ENCODE peak calls at places on chromosomes 4 and X, in five cellular contexts. One of them, this sample, is unnamed.

GRCh38 chrX:17022205-17022604 is 75.7 kb downstream of the REPS2 start:
- DNase-seq in GM23248: peak; percentile 54
- DNase-seq in H9: no peak
- DNase-seq in mesendoderm: no peak
- DNase-seq in Karpas-422: no peak
- DNase-seq in this sample: no peak

GRCh38 chrX:40266490-40267333 is 169.0 kb upstream of the BCOR start:
- DNase-seq in Karpas-422: no peak
- DNase-seq in GM23248: peak; percentile 82
- DNase-seq in mesendoderm: peak; percentile 70
- DNase-seq in H9: peak; percentile 85
- DNase-seq in this sample: peak; percentile 62

GRCh38 chr4:181896609-181897008 is 346.6 kb upstream of the TENM3 start:
- DNase-seq in Karpas-422: no peak
- DNase-seq in mesendoderm: no peak
- DNase-seq in GM23248: no peak
- DNase-seq in H9: no peak
- DNase-seq in this sample: no peak

GRCh38 chrX:153477039-153477438 is 6.7 kb upstream of the HAUS7 start:
- DNase-seq in GM23248: peak; percentile 66
- DNase-seq in H9: peak; percentile 49
- DNase-seq in mesendoderm: peak; percentile 30
- DNase-seq in Karpas-422: no peak
- DNase-seq in this sample: no peak

GRCh38 chrX:23662187-23662586 is 5.1 kb upstream of the PRDX4 start:
- DNase-seq in H9: no peak
- DNase-seq in Karpas-422: no peak
- DNase-seq in GM23248: no peak
- DNase-seq in mesendoderm: no peak
- DNase-seq in this sample: peak; percentile 29

GRCh38 chr4:175560628-175561027 is 251.4 kb downstream of the GPM6A start:
- DNase-seq in GM23248: peak; percentile 48
- DNase-seq in mesendoderm: peak; percentile 6
- DNase-seq in Karpas-422: peak; percentile 47
- DNase-seq in H9: no peak
- DNase-seq in this sample: peak; percentile 58

GRCh38 chrX:115939070-115939469 is 231.5 kb upstream of the AGTR2 start:
- DNase-seq in H9: no peak
- DNase-seq in mesendoderm: no peak
- DNase-seq in GM23248: no peak
- DNase-seq in Karpas-422: peak; percentile 85
- DNase-seq in this sample: peak; percentile 8

GRCh38 chr4:128384765-128385164 is 97.2 kb upstream of the PGRMC2 start:
- DNase-seq in GM23248: no peak
- DNase-seq in H9: no peak
- DNase-seq in Karpas-422: no peak
- DNase-seq in mesendoderm: no peak
- DNase-seq in this sample: no peak

GRCh38 chr4:74632634-74633033 is 161.7 kb downstream of the BTC start:
- DNase-seq in Karpas-422: no peak
- DNase-seq in H9: no peak
- DNase-seq in GM23248: peak; percentile 85
- DNase-seq in mesendoderm: no peak
- DNase-seq in this sample: no peak

GRCh38 chr4:103199009-103199408 is 866 bp upstream of the CENPE start:
- DNase-seq in H9: no peak
- DNase-seq in Karpas-422: no peak
- DNase-seq in mesendoderm: no peak
- DNase-seq in GM23248: no peak
- DNase-seq in this sample: no peak

GRCh38 chr4:40662962-40663604 is 33.4 kb upstream of the RBM47 start:
- DNase-seq in mesendoderm: no peak
- DNase-seq in GM23248: peak; percentile 91
- DNase-seq in H9: no peak
- DNase-seq in Karpas-422: no peak
- DNase-seq in this sample: no peak

GRCh38 chr4:185920171-185920570 is 108.2 kb upstream of the SORBS2 start:
- DNase-seq in Karpas-422: no peak
- DNase-seq in H9: no peak
- DNase-seq in GM23248: no peak
- DNase-seq in mesendoderm: no peak
- DNase-seq in this sample: no peak

GRCh38 chr4:152591361-152591760 is 55.5 kb upstream of the FBXW7 start:
- DNase-seq in Karpas-422: no peak
- DNase-seq in H9: peak; percentile 85
- DNase-seq in GM23248: peak; percentile 71
- DNase-seq in mesendoderm: peak; percentile 90
- DNase-seq in this sample: no peak

GRCh38 chrX:78092296-78092695 is 11.8 kb upstream of the PGK1 start:
- DNase-seq in GM23248: peak; percentile 24
- DNase-seq in Karpas-422: peak; percentile 44
- DNase-seq in mesendoderm: peak; percentile 79
- DNase-seq in H9: peak; percentile 73
- DNase-seq in this sample: peak; percentile 7

GRCh38 chr4:144645621-144646522 is at the start of gene HHIP:
- DNase-seq in H9: peak; percentile 53
- DNase-seq in GM23248: peak; percentile 68
- DNase-seq in mesendoderm: peak; percentile 61
- DNase-seq in Karpas-422: no peak
- DNase-seq in this sample: no peak

GRCh38 chr4:98613453-98614075 is 44.8 kb downstream of the TSPAN5 start:
- DNase-seq in H9: no peak
- DNase-seq in Karpas-422: no peak
- DNase-seq in mesendoderm: peak; percentile 31
- DNase-seq in GM23248: peak; percentile 62
- DNase-seq in this sample: no peak

GRCh38 chr4:98611649-98612317 is 46.6 kb downstream of the TSPAN5 start:
- DNase-seq in mesendoderm: peak; percentile 15
- DNase-seq in H9: no peak
- DNase-seq in Karpas-422: no peak
- DNase-seq in GM23248: no peak
- DNase-seq in this sample: no peak

GRCh38 chr4:98610926-98611325 is 47.5 kb downstream of the TSPAN5 start:
- DNase-seq in Karpas-422: no peak
- DNase-seq in H9: no peak
- DNase-seq in mesendoderm: no peak
- DNase-seq in GM23248: no peak
- DNase-seq in this sample: no peak

GRCh38 chr4:98614081-98614480 is 44.3 kb downstream of the TSPAN5 start:
- DNase-seq in GM23248: peak; percentile 61
- DNase-seq in Karpas-422: no peak
- DNase-seq in H9: no peak
- DNase-seq in mesendoderm: no peak
- DNase-seq in this sample: no peak

DNA sequence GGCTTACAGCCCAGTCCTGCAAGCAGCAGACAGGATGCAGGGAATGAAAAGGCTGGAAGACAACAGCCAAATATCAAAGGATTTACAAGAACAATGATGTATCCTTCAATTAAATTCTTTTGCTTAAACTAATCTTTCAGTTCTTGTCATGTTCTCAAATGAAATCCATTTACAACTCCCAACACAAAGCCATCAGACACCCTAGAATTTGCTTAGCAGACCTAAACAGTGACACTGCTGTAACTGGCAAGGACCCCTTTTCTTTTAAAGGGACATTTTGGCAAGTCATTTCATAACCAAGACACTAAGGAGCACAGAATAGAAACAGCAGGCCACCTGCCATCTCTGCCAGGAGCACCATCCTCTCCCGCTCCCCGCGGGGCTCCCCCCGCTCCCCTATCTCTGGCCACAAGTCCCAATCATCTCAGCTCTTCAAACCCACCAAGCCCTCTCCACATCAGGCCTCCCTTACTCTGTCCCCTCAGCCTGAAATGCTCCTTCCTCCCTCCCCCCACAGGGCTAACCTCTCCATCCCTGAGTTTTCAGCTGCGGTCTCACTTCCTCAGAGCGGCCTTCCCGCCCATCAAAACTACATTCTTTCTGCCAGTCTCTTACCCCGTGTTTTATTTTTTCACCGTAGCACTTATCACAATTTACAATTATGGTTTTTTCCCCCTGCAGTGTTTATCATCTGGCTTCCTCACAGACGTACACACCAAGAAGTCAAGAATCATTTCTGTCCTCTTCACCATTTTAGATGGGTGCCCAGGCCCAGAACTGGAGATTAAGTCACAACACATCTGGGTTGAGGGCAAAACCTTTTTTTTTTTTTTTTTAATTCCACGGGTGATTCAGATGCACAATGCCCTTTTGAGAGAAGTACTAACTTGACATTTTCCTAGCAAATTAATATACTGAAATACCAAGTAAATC is 45.8 kb downstream of the TSPAN5 start:
- DNase-seq in Karpas-422: no peak
- DNase-seq in H9: peak; percentile 34
- DNase-seq in GM23248: peak; percentile 14
- DNase-seq in mesendoderm: peak; percentile 45
- DNase-seq in this sample: no peak
- H3K4me1 ChIP-seq in Karpas-422: no peaks in the 10 kb centered on the region
- H3K4me1 ChIP-seq in H9: peaks cover 18% of the 10 kb centered on the region
- H3K4me1 ChIP-seq in GM23248: peaks cover 63% of the 10 kb centered on the region
- H3K4me1 ChIP-seq in mesendoderm: peaks cover 2% of the 10 kb centered on the region
- H3K4me1 ChIP-seq in this sample: no peaks in the 10 kb centered on the region

DNA sequence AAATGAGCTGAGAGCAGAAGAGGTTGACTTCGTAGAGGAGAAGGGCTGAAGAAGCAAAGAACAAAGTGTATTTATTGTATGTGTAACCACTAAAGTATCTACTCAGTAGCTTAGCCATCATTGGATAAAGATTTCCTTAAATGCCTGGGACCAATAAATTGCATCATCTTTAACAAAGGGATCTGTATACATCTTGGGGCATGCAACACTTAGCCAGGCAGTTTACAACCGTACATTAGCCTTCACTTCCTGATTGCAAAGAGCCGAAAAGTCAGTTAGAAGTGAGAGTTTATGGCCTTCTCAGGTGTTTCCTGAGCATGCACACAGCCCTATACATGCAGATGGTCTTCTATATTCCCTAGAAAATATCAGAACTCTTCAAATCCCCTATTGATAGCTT is 68.0 kb upstream of the MAGED1 start:
- DNase-seq in H9: no peak
- DNase-seq in GM23248: no peak
- DNase-seq in Karpas-422: no peak
- DNase-seq in mesendoderm: no peak
- DNase-seq in this sample: peak; percentile 24
- H3K79me2 ChIP-seq in H9: peaks cover 8% of the 10 kb centered on the region
- H3K79me2 ChIP-seq in GM23248: peaks cover 18% of the 10 kb centered on the region
- H3K79me2 ChIP-seq in Karpas-422: peaks cover 94% of the 10 kb centered on the region
- H3K79me2 ChIP-seq in mesendoderm: peaks cover 8% of the 10 kb centered on the region
- H3K79me2 ChIP-seq in this sample: peaks cover 60% of the 10 kb centered on the region

DNA sequence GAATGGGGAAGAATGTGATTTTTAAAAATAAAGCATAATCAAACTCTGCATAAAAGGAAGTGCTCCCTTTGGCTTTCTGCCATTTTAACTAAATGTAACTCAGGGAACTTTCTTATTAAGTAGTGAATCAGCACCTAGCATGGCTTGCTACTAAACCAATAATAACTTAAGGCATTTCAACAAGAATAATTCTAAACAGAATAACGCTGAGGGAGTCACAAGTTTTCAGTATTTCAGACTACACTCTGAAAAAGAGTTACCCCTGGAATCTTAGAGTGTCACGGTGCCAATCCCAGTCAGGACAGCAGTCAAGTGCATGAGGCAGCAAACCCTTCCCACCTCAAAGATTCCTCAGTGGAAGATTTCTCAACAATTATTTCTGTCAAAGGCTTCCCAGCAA is 97.2 kb upstream of the MYOZ2 start:
- DNase-seq in GM23248: peak; percentile 70
- DNase-seq in mesendoderm: no peak
- DNase-seq in H9: no peak
- DNase-seq in Karpas-422: no peak
- DNase-seq in this sample: no peak
- H3K4me1 ChIP-seq in GM23248: peaks cover 83% of the 10 kb centered on the region
- H3K4me1 ChIP-seq in mesendoderm: no peaks in the 10 kb centered on the region
- H3K4me1 ChIP-seq in H9: peaks cover 11% of the 10 kb centered on the region
- H3K4me1 ChIP-seq in Karpas-422: no peaks in the 10 kb centered on the region
- H3K4me1 ChIP-seq in this sample: peaks cover 32% of the 10 kb centered on the region

DNA sequence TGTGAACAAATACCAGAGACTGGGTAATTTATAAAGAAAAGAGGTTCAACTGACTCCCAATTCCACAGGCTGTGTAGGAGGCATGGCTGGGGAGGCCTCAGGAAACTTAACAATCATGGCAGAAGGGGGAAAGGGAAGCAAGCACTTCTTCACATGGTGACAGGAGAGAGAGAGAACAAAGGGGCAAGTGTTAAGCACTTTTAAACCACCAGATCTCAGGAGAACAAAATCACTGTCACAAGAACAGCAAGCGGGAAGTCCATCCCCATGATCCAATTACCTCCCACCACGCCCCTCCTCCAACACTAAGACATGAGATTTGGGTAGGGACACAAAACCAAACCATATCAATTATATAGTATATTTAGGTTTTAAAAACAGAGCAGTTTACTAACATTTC is 30.8 kb downstream of the MOB1B start:
- DNase-seq in H9: no peak
- DNase-seq in GM23248: no peak
- DNase-seq in mesendoderm: no peak
- DNase-seq in Karpas-422: no peak
- DNase-seq in this sample: no peak
- H3K79me2 ChIP-seq in H9: peaks cover 3% of the 10 kb centered on the region
- H3K79me2 ChIP-seq in GM23248: peaks cover 97% of the 10 kb centered on the region
- H3K79me2 ChIP-seq in mesendoderm: peaks cover 16% of the 10 kb centered on the region
- H3K79me2 ChIP-seq in Karpas-422: peaks cover 97% of the 10 kb centered on the region
- H3K79me2 ChIP-seq in this sample: peaks cover 70% of the 10 kb centered on the region

GRCh38 chr4:159129822-159130550 is 27.1 kb downstream of the RAPGEF2 start:
- DNase-seq in GM23248: no peak
- DNase-seq in mesendoderm: peak; percentile 96
- DNase-seq in Karpas-422: no peak
- DNase-seq in H9: no peak
- DNase-seq in this sample: no peak
- H3K4me1 ChIP-seq in GM23248: no peaks in the 10 kb centered on the region
- H3K4me1 ChIP-seq in mesendoderm: peaks cover 9% of the 10 kb centered on the region
- H3K4me1 ChIP-seq in Karpas-422: no peaks in the 10 kb centered on the region
- H3K4me1 ChIP-seq in H9: peaks cover 5% of the 10 kb centered on the region
- H3K4me1 ChIP-seq in this sample: no peaks in the 10 kb centered on the region

DNA sequence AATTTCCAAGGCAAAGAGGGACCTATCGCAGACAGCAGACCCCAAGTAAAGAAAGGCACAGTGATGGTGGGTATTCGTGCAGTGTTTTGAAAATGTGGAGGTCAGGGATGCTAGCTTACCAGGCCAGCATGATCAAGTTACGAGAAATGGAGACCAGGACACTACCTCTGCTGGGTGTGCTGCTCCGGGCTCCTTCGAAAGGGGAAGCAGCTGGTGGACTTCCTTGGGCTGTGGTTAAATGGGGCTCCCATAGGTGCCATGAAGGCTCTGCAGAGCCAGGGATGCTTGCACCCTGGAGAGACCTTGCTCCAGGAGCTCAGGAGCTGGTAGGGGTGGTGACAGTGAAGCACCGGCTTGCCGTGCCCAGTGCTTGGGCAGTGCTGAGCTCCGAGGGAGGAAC is 68.8 kb downstream of the TBL1X start:
- DNase-seq in GM23248: no peak
- DNase-seq in H9: no peak
- DNase-seq in mesendoderm: no peak
- DNase-seq in Karpas-422: no peak
- DNase-seq in this sample: no peak
- H3K79me2 ChIP-seq in GM23248: peaks cover 72% of the 10 kb centered on the region
- H3K79me2 ChIP-seq in H9: no peaks in the 10 kb centered on the region
- H3K79me2 ChIP-seq in mesendoderm: peaks cover 7% of the 10 kb centered on the region
- H3K79me2 ChIP-seq in Karpas-422: no peaks in the 10 kb centered on the region
- H3K79me2 ChIP-seq in this sample: no peaks in the 10 kb centered on the region

GRCh38 chr4:8097141-8097541 is 61.5 kb downstream of the ABLIM2 start:
- DNase-seq in Karpas-422: no peak
- DNase-seq in H9: no peak
- DNase-seq in mesendoderm: no peak
- DNase-seq in GM23248: no peak
- DNase-seq in this sample: no peak
- H3K4me1 ChIP-seq in Karpas-422: no peaks in the 10 kb centered on the region
- H3K4me1 ChIP-seq in H9: no peaks in the 10 kb centered on the region
- H3K4me1 ChIP-seq in mesendoderm: no peaks in the 10 kb centered on the region
- H3K4me1 ChIP-seq in GM23248: no peaks in the 10 kb centered on the region
- H3K4me1 ChIP-seq in this sample: no peaks in the 10 kb centered on the region

GRCh38 chrX:44997888-44998287 is 124.9 kb downstream of the KDM6A start:
- DNase-seq in Karpas-422: no peak
- DNase-seq in mesendoderm: no peak
- DNase-seq in H9: no peak
- DNase-seq in GM23248: no peak
- DNase-seq in this sample: no peak
- H3K79me2 ChIP-seq in Karpas-422: peaks cover 90% of the 10 kb centered on the region
- H3K79me2 ChIP-seq in mesendoderm: peaks cover 42% of the 10 kb centered on the region
- H3K79me2 ChIP-seq in H9: peaks cover 14% of the 10 kb centered on the region
- H3K79me2 ChIP-seq in GM23248: peaks cover 96% of the 10 kb centered on the region
- H3K79me2 ChIP-seq in this sample: no peaks in the 10 kb centered on the region

This sample was measured in OCI-LY7.